ENCODE peak calls at places on chromosomes 13 and 19, in six cellular contexts. One of them, this sample, is unnamed. For H3K4me1, the result is how much of the 10 kb centered on the place peaks cover.

GRCh38 chr19:55391191-55391670 is 5.5 kb downstream of the RPL28 start:
- DNase-seq in hepatocyte: no peak
- DNase-seq in neural progenitor cell: no peak
- DNase-seq in PC-9: no peak
- DNase-seq in SK-N-SH: peak
- DNase-seq in GM23248: no peak
- DNase-seq in this sample: peak

GRCh38 chr19:33521480-33522370 is at the start of gene PEPD:
- DNase-seq in hepatocyte: peak
- DNase-seq in neural progenitor cell: peak
- DNase-seq in PC-9: peak
- DNase-seq in SK-N-SH: peak
- DNase-seq in GM23248: peak
- DNase-seq in this sample: peak

GRCh38 chr13:30610311-30610710 is 7.4 kb upstream of the USPL1 start:
- DNase-seq in hepatocyte: no peak
- DNase-seq in neural progenitor cell: no peak
- DNase-seq in PC-9: no peak
- DNase-seq in SK-N-SH: no peak
- DNase-seq in GM23248: no peak
- DNase-seq in this sample: no peak

GRCh38 chr13:112078216-112078615 is 11.3 kb downstream of the SOX1 start:
- DNase-seq in hepatocyte: no peak
- DNase-seq in neural progenitor cell: peak
- DNase-seq in PC-9: no peak
- DNase-seq in SK-N-SH: no peak
- DNase-seq in GM23248: no peak
- DNase-seq in this sample: no peak

GRCh38 chr13:109160887-109161669 is 531.7 kb downstream of the MYO16 start:
- DNase-seq in hepatocyte: no peak
- DNase-seq in neural progenitor cell: no peak
- DNase-seq in PC-9: no peak
- DNase-seq in SK-N-SH: no peak
- DNase-seq in GM23248: no peak
- DNase-seq in this sample: no peak

GRCh38 chr19:48751835-48752510 is 468 bp downstream of the FUT1 start:
- DNase-seq in hepatocyte: no peak
- DNase-seq in neural progenitor cell: peak
- DNase-seq in PC-9: no peak
- DNase-seq in SK-N-SH: no peak
- DNase-seq in GM23248: no peak
- DNase-seq in this sample: peak

GRCh38 chr13:109369357-109370052 is 416.9 kb downstream of the IRS2 start:
- DNase-seq in hepatocyte: no peak
- DNase-seq in neural progenitor cell: no peak
- DNase-seq in PC-9: no peak
- DNase-seq in SK-N-SH: peak
- DNase-seq in GM23248: no peak
- DNase-seq in this sample: peak

GRCh38 chr19:19597809-19598306 is 20.6 kb downstream of the PBX4 start:
- DNase-seq in hepatocyte: no peak
- DNase-seq in neural progenitor cell: no peak
- DNase-seq in PC-9: no peak
- DNase-seq in SK-N-SH: no peak
- DNase-seq in GM23248: no peak
- DNase-seq in this sample: peak

GRCh38 chr13:61415749-61416148 is at the start of gene PCDH20:
- DNase-seq in hepatocyte: no peak
- DNase-seq in neural progenitor cell: no peak
- DNase-seq in PC-9: no peak
- DNase-seq in SK-N-SH: no peak
- DNase-seq in GM23248: no peak
- DNase-seq in this sample: peak

GRCh38 chr13:75329723-75330122 is 152.2 kb downstream of the TBC1D4 start:
- DNase-seq in hepatocyte: no peak
- DNase-seq in neural progenitor cell: no peak
- DNase-seq in PC-9: no peak
- DNase-seq in SK-N-SH: no peak
- DNase-seq in GM23248: no peak
- DNase-seq in this sample: no peak

GRCh38 chr13:51907040-51907732 is 45.4 kb downstream of the CCDC70 start:
- DNase-seq in hepatocyte: no peak
- DNase-seq in neural progenitor cell: no peak
- DNase-seq in PC-9: no peak
- DNase-seq in SK-N-SH: no peak
- DNase-seq in GM23248: no peak
- DNase-seq in this sample: no peak

GRCh38 chr19:13012390-13012689 is 17.1 kb downstream of the NFIX start:
- DNase-seq in hepatocyte: no peak
- DNase-seq in neural progenitor cell: no peak
- DNase-seq in PC-9: no peak
- DNase-seq in SK-N-SH: no peak
- DNase-seq in GM23248: no peak
- DNase-seq in this sample: no peak

GRCh38 chr19:38735257-38735686 is 9.0 kb downstream of the CAPN12 start:
- DNase-seq in hepatocyte: peak
- DNase-seq in neural progenitor cell: peak
- DNase-seq in PC-9: peak
- DNase-seq in SK-N-SH: peak
- DNase-seq in GM23248: no peak
- DNase-seq in this sample: peak

GRCh38 chr19:4910594-4911273 is 1.4 kb downstream of the UHRF1 start:
- DNase-seq in hepatocyte: no peak
- DNase-seq in neural progenitor cell: peak
- DNase-seq in PC-9: peak
- DNase-seq in SK-N-SH: peak
- DNase-seq in GM23248: peak
- DNase-seq in this sample: peak

GRCh38 chr19:7252364-7252763 is 41.9 kb downstream of the INSR start:
- DNase-seq in hepatocyte: no peak
- DNase-seq in neural progenitor cell: no peak
- DNase-seq in PC-9: no peak
- DNase-seq in SK-N-SH: no peak
- DNase-seq in GM23248: no peak
- DNase-seq in this sample: no peak

GRCh38 chr13:20306039-20306438 is 73.9 kb upstream of the GJB6 start:
- DNase-seq in hepatocyte: no peak
- DNase-seq in neural progenitor cell: no peak
- DNase-seq in PC-9: no peak
- DNase-seq in SK-N-SH: no peak
- DNase-seq in GM23248: no peak
- DNase-seq in this sample: no peak

GRCh38 chr19:39430675-39431593 is 4.8 kb downstream of the RPS16 start:
- DNase-seq in hepatocyte: peak
- DNase-seq in neural progenitor cell: no peak
- DNase-seq in PC-9: peak
- DNase-seq in SK-N-SH: no peak
- DNase-seq in GM23248: peak
- DNase-seq in this sample: peak

GRCh38 chr19:54178581-54179261 is 5.8 kb upstream of the TMC4 start:
- DNase-seq in hepatocyte: no peak
- DNase-seq in neural progenitor cell: peak
- DNase-seq in PC-9: no peak
- DNase-seq in SK-N-SH: peak
- DNase-seq in GM23248: peak
- DNase-seq in this sample: peak

GRCh38 chr13:104773775-104774174 is 1707.6 kb upstream of the SLC10A2 start:
- DNase-seq in hepatocyte: peak
- DNase-seq in neural progenitor cell: peak
- DNase-seq in PC-9: no peak
- DNase-seq in SK-N-SH: peak
- DNase-seq in GM23248: peak
- DNase-seq in this sample: no peak

GRCh38 chr19:16920816-16921529 is 32.2 kb downstream of the F2RL3 start:
- DNase-seq in hepatocyte: peak
- DNase-seq in neural progenitor cell: no peak
- DNase-seq in PC-9: peak
- DNase-seq in SK-N-SH: no peak
- DNase-seq in GM23248: peak
- DNase-seq in this sample: peak

GRCh38 chr19:42176990-42177685 is 40.3 kb downstream of the DEDD2 start:
- DNase-seq in hepatocyte: peak
- DNase-seq in neural progenitor cell: peak
- DNase-seq in PC-9: peak
- DNase-seq in SK-N-SH: peak
- DNase-seq in GM23248: peak
- DNase-seq in this sample: peak

GRCh38 chr13:30918662-30919405 is 12.8 kb downstream of the MEDAG start:
- DNase-seq in hepatocyte: no peak
- DNase-seq in neural progenitor cell: no peak
- DNase-seq in PC-9: no peak
- DNase-seq in SK-N-SH: no peak
- DNase-seq in GM23248: no peak
- DNase-seq in this sample: no peak

GRCh38 chr19:21749090-21749489 is 18.3 kb downstream of the ZNF100 start:
- DNase-seq in hepatocyte: no peak
- DNase-seq in neural progenitor cell: no peak
- DNase-seq in PC-9: no peak
- DNase-seq in SK-N-SH: no peak
- DNase-seq in GM23248: peak
- DNase-seq in this sample: peak

GRCh38 chr13:90445179-90445578 is 902.3 kb upstream of the MIR17HG start:
- DNase-seq in hepatocyte: peak
- DNase-seq in neural progenitor cell: peak
- DNase-seq in PC-9: peak
- DNase-seq in SK-N-SH: no peak
- DNase-seq in GM23248: peak
- DNase-seq in this sample: peak

GRCh38 chr19:50050406-50051223 is 24.8 kb downstream of the ZNF473 start:
- DNase-seq in hepatocyte: peak
- DNase-seq in neural progenitor cell: peak
- DNase-seq in PC-9: no peak
- DNase-seq in SK-N-SH: peak
- DNase-seq in GM23248: peak
- DNase-seq in this sample: peak
- H2AFZ ChIP-seq in hepatocyte: no peak
- H2AFZ ChIP-seq in neural progenitor cell: no peak
- H2AFZ ChIP-seq in PC-9: no peak
- H2AFZ ChIP-seq in SK-N-SH: peak
- H2AFZ ChIP-seq in GM23248: peak
- H2AFZ ChIP-seq in this sample: peak

DNA sequence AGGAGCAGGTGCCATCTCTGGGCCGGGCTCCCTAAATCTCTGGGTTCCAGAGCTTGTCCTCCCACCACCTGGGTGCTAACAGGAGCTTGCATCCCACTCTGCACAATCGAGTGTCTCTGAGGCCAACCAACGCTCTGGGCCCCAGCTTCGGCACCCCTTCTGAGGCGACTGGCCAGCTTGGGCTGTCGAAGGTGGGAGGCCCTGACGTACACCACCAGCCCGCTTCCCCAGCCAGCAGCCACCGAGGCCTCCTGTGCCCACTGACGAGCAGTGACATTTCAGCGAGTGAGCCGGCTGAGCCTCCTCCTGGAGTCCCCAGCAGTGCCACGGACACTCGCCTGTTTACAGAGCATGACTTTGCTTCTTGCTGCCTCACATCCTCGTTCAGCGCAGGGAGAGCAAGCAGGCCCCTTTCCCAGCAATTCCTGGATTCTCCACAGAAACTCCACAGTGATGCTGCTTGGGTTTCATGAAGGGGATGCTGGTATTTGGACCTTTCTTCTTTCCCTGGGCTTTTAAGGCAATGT is 240.2 kb upstream of the MAB21L1 start:
- DNase-seq in hepatocyte: no peak
- DNase-seq in neural progenitor cell: no peak
- DNase-seq in PC-9: no peak
- DNase-seq in SK-N-SH: no peak
- DNase-seq in GM23248: no peak
- DNase-seq in this sample: no peak
- H3K4me1 ChIP-seq in hepatocyte: under half
- H3K4me1 ChIP-seq in neural progenitor cell: under half
- H3K4me1 ChIP-seq in PC-9: under half
- H3K4me1 ChIP-seq in SK-N-SH: under half
- H3K4me1 ChIP-seq in GM23248: under half
- H3K4me1 ChIP-seq in this sample: under half

DNA sequence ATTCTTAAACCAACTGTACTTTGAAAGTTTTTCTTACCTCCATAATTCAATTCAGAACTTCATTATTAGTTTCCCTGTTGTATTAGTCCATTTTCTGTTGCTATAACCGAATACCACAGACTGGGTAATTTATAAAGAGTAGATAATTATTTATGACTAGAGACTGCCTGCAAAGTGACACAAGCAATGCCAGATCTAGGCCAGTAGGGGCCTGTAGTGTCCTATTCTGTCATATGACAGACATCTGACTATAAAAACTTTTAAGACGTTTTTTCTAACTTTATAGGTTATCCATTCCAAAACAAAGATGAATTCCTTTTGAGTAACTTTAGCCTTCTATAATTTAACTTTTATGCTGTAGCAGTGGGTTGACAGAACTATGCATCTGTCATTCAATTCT is 2783.8 kb downstream of the PCDH9 start:
- DNase-seq in hepatocyte: peak
- DNase-seq in neural progenitor cell: no peak
- DNase-seq in PC-9: peak
- DNase-seq in SK-N-SH: peak
- DNase-seq in GM23248: no peak
- DNase-seq in this sample: no peak
- H2AFZ ChIP-seq in hepatocyte: no peak
- H2AFZ ChIP-seq in neural progenitor cell: peak
- H2AFZ ChIP-seq in PC-9: peak
- H2AFZ ChIP-seq in SK-N-SH: no peak
- H2AFZ ChIP-seq in GM23248: no peak
- H2AFZ ChIP-seq in this sample: no peak

GRCh38 chr19:35000338-35000646 is 169 bp downstream of the GRAMD1A start:
- DNase-seq in hepatocyte: no peak
- DNase-seq in neural progenitor cell: no peak
- DNase-seq in PC-9: no peak
- DNase-seq in SK-N-SH: no peak
- DNase-seq in GM23248: no peak
- DNase-seq in this sample: no peak

GRCh38 chr19:35000647-35001501 is 751 bp downstream of the GRAMD1A start:
- DNase-seq in hepatocyte: peak
- DNase-seq in neural progenitor cell: peak
- DNase-seq in PC-9: no peak
- DNase-seq in SK-N-SH: peak
- DNase-seq in GM23248: peak
- DNase-seq in this sample: peak

GRCh38 chr19:35004517-35005255 is 4.6 kb downstream of the GRAMD1A start:
- DNase-seq in hepatocyte: no peak
- DNase-seq in neural progenitor cell: no peak
- DNase-seq in PC-9: no peak
- DNase-seq in SK-N-SH: no peak
- DNase-seq in GM23248: no peak
- DNase-seq in this sample: peak

GRCh38 chr19:34999498-35000337 is at the start of gene GRAMD1A:
- DNase-seq in hepatocyte: peak
- DNase-seq in neural progenitor cell: peak
- DNase-seq in PC-9: peak
- DNase-seq in SK-N-SH: peak
- DNase-seq in GM23248: peak
- DNase-seq in this sample: peak

DNA sequence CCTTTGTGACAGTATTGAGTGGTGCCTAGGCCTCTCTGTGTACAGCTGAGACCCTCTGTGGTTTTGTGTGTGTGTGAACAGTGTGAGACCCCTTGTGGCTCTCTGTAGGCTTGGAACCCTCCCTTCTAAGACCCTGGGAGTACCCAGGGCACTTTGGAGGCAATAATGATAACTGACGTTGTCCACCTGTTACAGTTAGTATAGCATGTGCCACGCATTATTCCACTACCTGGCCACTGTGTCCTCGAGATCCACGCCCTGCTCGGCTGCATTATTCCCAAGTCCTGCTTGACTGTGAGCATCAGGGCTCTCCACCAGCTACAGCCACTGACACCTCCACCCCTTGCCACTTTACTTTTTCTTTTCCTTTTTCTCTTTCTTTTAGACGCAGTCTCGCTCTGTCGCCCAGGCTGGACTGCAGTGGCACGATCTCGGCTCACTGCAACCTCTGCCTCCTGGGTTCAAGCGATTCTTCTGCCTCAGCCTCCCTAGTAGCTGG is 2.0 kb downstream of the GRAMD1A start:
- DNase-seq in hepatocyte: no peak
- DNase-seq in neural progenitor cell: no peak
- DNase-seq in PC-9: no peak
- DNase-seq in SK-N-SH: peak
- DNase-seq in GM23248: no peak
- DNase-seq in this sample: no peak
- H3K4me1 ChIP-seq in hepatocyte: half or more
- H3K4me1 ChIP-seq in neural progenitor cell: under half
- H3K4me1 ChIP-seq in PC-9: under half
- H3K4me1 ChIP-seq in SK-N-SH: under half
- H3K4me1 ChIP-seq in GM23248: under half
- H3K4me1 ChIP-seq in this sample: under half